ENCODE peak calls at places on chromosomes 12 and 14, in nine cellular contexts. O is ovary; S is lower lobe of right lung; P is K562; T is adrenal gland; R is HepG2; U is right lobe of liver; J is heart right ventricle; K is CD8-positive, alpha-beta T cell. Z is an unnamed sample.

GRCh38 chr12:19963972-19964371 is 404.4 kb upstream of the PDE3A start:
- DNase-seq in O (no peak), S (no peak), P (no peak), T (no peak), R (no peak), U (no peak), J (no peak), K (no peak), Z (no peak)

GRCh38 chr12:45431153-45431552 is 215.3 kb downstream of the ANO6 start:
- DNase-seq in O (no peak), S (no peak), P (no peak), T (no peak), R (no peak), U (no peak), J (no peak), K (no peak), Z (no peak)

GRCh38 chr14:34711169-34711568 is 3.2 kb downstream of the CFL2 start:
- DNase-seq in O (no peak), S (no peak), P (no peak), T (no peak), R (no peak), U (no peak), J (no peak), K (no peak), Z (no peak)

GRCh38 chr14:61611880-61612630 is 83.3 kb upstream of the HIF1A start:
- DNase-seq in O (no peak), S (no peak), P (no peak), T (no peak), R (no peak), U (no peak), J (no peak), K (no peak), Z (no peak)

GRCh38 chr12:29282452-29282851 is 98.5 kb downstream of the ERGIC2 start:
- DNase-seq in O (no peak), S (no peak), P (no peak), T (no peak), R (no peak), U (no peak), J (no peak), K (no peak), Z (no peak)

GRCh38 chr14:58171090-58171489 is 19.1 kb upstream of the ARMH4 start:
- DNase-seq in O (peak; percentile 49), S (peak; percentile 77), P (peak; percentile 95), T (peak; percentile 97), R (peak; percentile 79), U (peak; percentile 80), J (peak; percentile 46), K (no peak), Z (no peak)

GRCh38 chr14:72420749-72421452 is 473.0 kb downstream of the DPF3 start:
- DNase-seq in O (peak; percentile 64), S (peak; percentile 63), P (peak; percentile 62), T (peak; percentile 88), R (peak; percentile 20), U (peak; percentile 55), J (peak; percentile 72), K (peak; percentile 69), Z (peak; percentile 42)

GRCh38 chr14:80186301-80186800 is 25.0 kb downstream of the DIO2 start:
- DNase-seq in O (no peak), S (no peak), P (no peak), T (no peak), R (no peak), U (no peak), J (no peak), K (no peak), Z (no peak)

GRCh38 chr12:124352839-124353238 is 57.9 kb downstream of the RFLNA start:
- DNase-seq in O (peak; percentile 55), S (peak; percentile 86), P (peak; percentile 62), T (peak; percentile 81), R (peak; percentile 91), U (peak; percentile 74), J (no peak), K (no peak), Z (no peak)

GRCh38 chr12:105580841-105581352 is 250.4 kb downstream of the C12orf75 start:
- DNase-seq in O (no peak), S (no peak), P (no peak), T (peak; percentile 2), R (no peak), U (no peak), J (no peak), K (no peak), Z (no peak)

GRCh38 chr14:93132472-93133065 is 16.8 kb upstream of the ITPK1 start:
- DNase-seq in O (no peak), S (no peak), P (no peak), T (peak; percentile 85), R (peak; percentile 70), U (peak; percentile 83), J (no peak), K (peak; percentile 41), Z (no peak)

DNA sequence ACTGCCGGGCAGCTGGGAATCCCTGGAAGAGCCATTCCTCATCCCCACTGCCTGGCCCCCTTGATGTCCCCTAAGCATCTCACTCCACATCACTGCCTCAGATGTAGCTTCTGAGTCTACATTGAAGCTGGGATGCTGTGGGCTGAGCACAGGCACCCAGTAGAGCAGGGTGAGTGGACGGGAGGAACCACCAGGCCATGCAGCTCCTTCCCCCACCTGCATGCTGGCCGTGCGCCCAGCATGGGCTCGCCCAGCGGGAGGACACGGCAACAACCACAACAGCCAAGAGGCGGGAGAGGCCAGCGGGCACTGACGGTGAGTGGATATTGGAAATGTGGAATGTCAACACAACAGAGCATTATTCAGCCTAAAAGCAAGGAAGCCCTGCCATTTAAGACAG is 310.9 kb downstream of the ADGRD1 start:
- DNase-seq in O (peak; percentile 46), S (peak; percentile 53), P (no peak), T (no peak), R (no peak), U (no peak), J (no peak), K (no peak), Z (no peak)
- H3K9me3 ChIP-seq in O (no peaks in the 10 kb centered on the region), S (no peaks in the 10 kb centered on the region), P (no peaks in the 10 kb centered on the region), T (no peaks in the 10 kb centered on the region), R (no peaks in the 10 kb centered on the region), U (no peaks in the 10 kb centered on the region), J (no peaks in the 10 kb centered on the region), K (no peaks in the 10 kb centered on the region), Z (no peaks in the 10 kb centered on the region)

DNA sequence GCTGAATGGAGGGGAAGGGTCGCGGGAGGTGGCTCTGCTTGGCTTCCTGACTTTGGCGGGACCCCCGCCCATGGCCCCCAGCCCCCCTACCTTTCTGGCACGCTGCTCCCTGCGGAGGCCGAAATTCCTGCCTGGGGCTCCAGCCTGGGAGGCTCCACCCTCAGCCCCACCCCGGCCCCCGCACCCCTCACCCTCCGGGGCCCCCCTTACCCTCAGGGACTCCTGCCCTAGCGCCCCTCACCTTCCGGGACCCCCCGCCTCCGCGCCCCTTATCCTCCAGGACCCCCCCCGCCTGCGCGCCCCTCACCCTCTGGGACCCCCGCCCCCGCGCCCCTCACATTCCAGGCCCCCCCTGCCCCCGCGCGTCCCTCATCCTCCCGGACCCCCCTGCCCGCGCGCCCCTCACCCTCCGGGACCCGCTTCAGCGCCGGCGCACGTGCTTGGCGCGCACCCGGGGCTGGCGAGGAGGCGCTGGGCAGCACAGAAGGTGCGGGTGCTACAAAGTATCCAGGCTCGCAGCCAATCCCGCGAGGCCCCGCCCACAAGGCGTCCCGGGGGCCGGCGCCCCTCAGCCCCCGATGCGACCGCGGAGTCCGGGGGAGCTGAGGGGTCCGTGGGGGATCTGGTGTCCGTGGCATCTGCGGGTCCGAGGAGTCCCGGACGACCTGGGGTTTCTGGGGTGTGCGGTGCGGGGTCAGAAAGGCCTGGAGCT is at the start of gene ANHX:
- DNase-seq in O (no peak), S (no peak), P (no peak), T (no peak), R (no peak), U (no peak), J (no peak), K (no peak), Z (no peak)
- H3K9me3 ChIP-seq in O (no peaks in the 10 kb centered on the region), S (peaks cover 4% of the 10 kb centered on the region), P (no peaks in the 10 kb centered on the region), T (no peaks in the 10 kb centered on the region), R (peaks cover 84% of the 10 kb centered on the region), U (no peaks in the 10 kb centered on the region), J (no peaks in the 10 kb centered on the region), K (no peaks in the 10 kb centered on the region), Z (peaks cover 3% of the 10 kb centered on the region)

DNA sequence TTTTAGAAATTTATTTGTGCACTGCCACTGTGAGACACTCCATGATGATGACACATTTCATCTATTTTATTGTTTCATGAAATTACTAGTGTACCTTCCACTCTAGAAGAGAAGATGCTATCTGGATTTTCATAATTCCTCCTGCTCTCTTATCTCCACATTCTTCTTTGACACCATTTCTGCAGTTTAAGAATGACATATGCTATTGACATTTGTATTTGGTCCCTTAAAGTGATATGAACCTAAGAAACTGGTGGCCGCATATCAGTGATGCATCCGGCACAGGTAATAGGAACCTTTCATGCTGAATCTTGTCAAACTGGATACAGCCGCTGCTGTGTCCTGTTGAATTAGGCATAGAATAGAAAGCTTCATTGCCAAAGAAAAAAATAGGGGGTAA is 696.4 kb downstream of the TMEM121 start:
- DNase-seq in O (no peak), S (no peak), P (no peak), T (no peak), R (no peak), U (no peak), J (no peak), K (no peak), Z (no peak)
- H3K9me3 ChIP-seq in O (no peaks in the 10 kb centered on the region), S (no peaks in the 10 kb centered on the region), P (no peaks in the 10 kb centered on the region), T (no peaks in the 10 kb centered on the region), R (no peaks in the 10 kb centered on the region), U (no peaks in the 10 kb centered on the region), J (no peaks in the 10 kb centered on the region), K (no peaks in the 10 kb centered on the region), Z (no peaks in the 10 kb centered on the region)

DNA sequence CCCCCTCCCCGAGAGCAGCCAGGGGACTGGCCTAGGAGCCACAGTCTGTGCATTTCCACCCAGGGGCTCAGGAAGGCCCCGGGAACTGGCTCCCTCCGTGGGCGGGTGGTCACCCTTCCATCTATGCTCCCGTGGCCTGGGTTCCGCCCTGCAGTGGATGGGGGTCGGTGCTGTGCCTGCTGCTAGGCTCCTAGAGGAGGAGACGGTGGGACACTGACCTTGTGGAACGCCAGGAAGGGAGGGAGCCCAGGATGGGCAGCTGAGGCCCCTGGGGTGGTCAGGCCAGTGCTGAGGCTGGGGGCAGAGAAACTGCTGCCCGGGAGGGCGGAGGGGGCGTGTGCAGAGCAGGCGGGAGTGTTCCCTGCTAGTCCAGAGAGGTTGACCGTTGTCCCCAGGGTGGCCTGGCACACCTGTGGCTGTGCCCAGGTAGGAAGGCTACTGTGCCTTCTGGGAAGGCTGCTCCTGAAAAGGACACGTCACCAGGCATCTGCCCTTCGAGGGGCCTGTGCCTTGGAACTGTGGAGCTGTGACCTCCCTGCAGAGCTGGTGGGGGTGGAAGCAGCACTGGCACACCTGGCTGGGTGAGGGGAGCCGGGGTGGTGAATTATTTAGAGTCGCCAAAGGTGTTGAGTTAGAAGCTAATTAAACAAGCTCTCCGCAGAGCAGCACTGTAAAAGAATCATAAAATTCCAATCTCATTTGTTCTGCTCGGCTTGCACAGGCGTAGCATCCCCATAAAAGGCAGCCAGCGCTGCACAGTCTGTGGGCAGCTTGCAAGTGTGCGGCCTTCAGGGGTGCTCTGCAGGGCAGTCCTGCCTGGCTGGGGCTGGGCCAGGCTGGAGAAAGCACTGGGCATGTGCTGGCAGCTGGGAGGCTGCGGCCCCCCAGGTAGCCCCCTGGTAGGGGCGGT is 145.1 kb downstream of the KIF26A start:
- DNase-seq in O (peak; percentile 7), S (peak; percentile 36), P (no peak), T (no peak), R (no peak), U (peak; percentile 66), J (no peak), K (no peak), Z (no peak)
- H3K9me3 ChIP-seq in O (no peaks in the 10 kb centered on the region), S (no peaks in the 10 kb centered on the region), P (no peaks in the 10 kb centered on the region), T (no peaks in the 10 kb centered on the region), R (no peaks in the 10 kb centered on the region), U (no peaks in the 10 kb centered on the region), J (no peaks in the 10 kb centered on the region), K (no peaks in the 10 kb centered on the region), Z (no peaks in the 10 kb centered on the region)

GRCh38 chr14:66464261-66464660 is 21.9 kb upstream of the CCDC196 start:
- DNase-seq in O (no peak), S (no peak), P (no peak), T (no peak), R (no peak), U (no peak), J (no peak), K (no peak), Z (no peak)

GRCh38 chr14:66459603-66460002 is 26.6 kb upstream of the CCDC196 start:
- DNase-seq in O (no peak), S (no peak), P (no peak), T (no peak), R (no peak), U (no peak), J (no peak), K (no peak), Z (no peak)
- H3K9me3 ChIP-seq in O (no peaks in the 10 kb centered on the region), S (no peaks in the 10 kb centered on the region), P (no peaks in the 10 kb centered on the region), T (no peaks in the 10 kb centered on the region), R (no peaks in the 10 kb centered on the region), U (no peaks in the 10 kb centered on the region), J (no peaks in the 10 kb centered on the region), K (no peaks in the 10 kb centered on the region), Z (no peaks in the 10 kb centered on the region)

Z was measured in T-helper 17 cell.